ENCODE peak calls at places on chromosomes 3 and 15, in ten cellular contexts. Z is activated naive CD4-positive, alpha-beta T cell; U is NCI-H2171; D is Calu3; P is endodermal cell; C is AG09309; R is stimulated activated CD8-positive, alpha-beta memory T cell treated with anti-CD3 and anti-CD28 coated beads, Interleukin-4, amount 100 ng/mL, for 4 hours; V is fibroblast of the aortic adventitia; I is endothelial cell; L is NCI-H345. J is an unnamed sample.

GRCh38 chr3:193894121-193894863 is 241.7 kb upstream of the HES1 start:
- DNase-seq in V (no peak), L (no peak), P (no peak), I (no peak), Z (no peak), C (no peak), D (no peak), R (no peak), U (no peak), J (no peak)

GRCh38 chr3:38907426-38907825 is 91.4 kb upstream of the SCN10A start:
- DNase-seq in Z (no peak), I (no peak), P (no peak), U (no peak), R (no peak), L (no peak), V (peak; percentile 1), D (no peak), C (no peak), J (no peak)

GRCh38 chr15:43329222-43329959 is 982 bp downstream of the LCMT2 start:
- DNase-seq in R (no peak), Z (no peak), D (no peak), U (no peak), P (peak; percentile 70), L (peak; percentile 6), V (peak; percentile 42), I (no peak), C (peak; percentile 3), J (no peak)

GRCh38 chr3:101729586-101729985 is 5.2 kb downstream of the CEP97 start:
- DNase-seq in Z (no peak), D (no peak), L (no peak), R (no peak), V (no peak), U (no peak), C (no peak), P (no peak), I (no peak), J (no peak)

GRCh38 chr3:187208159-187208558 is 10.9 kb downstream of the RTP1 start:
- DNase-seq in Z (no peak), D (peak; percentile 64), I (no peak), P (no peak), U (no peak), V (peak; percentile 84), R (no peak), L (peak; percentile 32), C (no peak), J (no peak)

GRCh38 chr3:12433823-12434222 is 50.5 kb upstream of the TSEN2 start:
- DNase-seq in I (no peak), D (no peak), C (no peak), V (no peak), Z (no peak), U (no peak), P (no peak), L (no peak), R (no peak), J (no peak)

GRCh38 chr3:4994823-4995499 is 15.7 kb downstream of the BHLHE40 start:
- DNase-seq in L (no peak), U (no peak), V (peak; percentile 84), P (peak; percentile 72), D (peak; percentile 70), C (no peak), I (no peak), R (no peak), Z (no peak), J (no peak)

GRCh38 chr15:91075761-91076160 is 24.3 kb upstream of the SV2B start:
- DNase-seq in D (no peak), I (no peak), V (no peak), Z (no peak), P (no peak), L (no peak), C (no peak), U (peak; percentile 61), R (no peak), J (peak; percentile 69)

GRCh38 chr3:128131897-128132646 is 8.5 kb upstream of the RUVBL1 start:
- DNase-seq in I (no peak), L (no peak), R (no peak), U (no peak), V (no peak), Z (no peak), D (no peak), C (no peak), P (no peak), J (no peak)

GRCh38 chr3:168398371-168399030 is 302.8 kb upstream of the GOLIM4 start:
- DNase-seq in Z (no peak), V (peak; percentile 18), P (no peak), L (no peak), C (peak; percentile 1), I (no peak), R (no peak), U (no peak), D (no peak), J (no peak)

GRCh38 chr3:16069149-16069922 is 105.1 kb upstream of the GALNT15 start:
- DNase-seq in C (peak; percentile 67), I (no peak), D (peak; percentile 15), P (no peak), L (no peak), U (no peak), Z (no peak), R (no peak), V (peak; percentile 95), J (no peak)

GRCh38 chr15:43889072-43889471 is 62.3 kb downstream of the WDR76 start:
- DNase-seq in V (no peak), P (no peak), R (no peak), I (no peak), Z (no peak), U (no peak), D (no peak), C (no peak), L (no peak), J (no peak)

GRCh38 chr3:38590521-38590920 is 59.0 kb downstream of the SCN5A start:
- DNase-seq in L (no peak), D (no peak), P (peak; percentile 17), R (no peak), U (no peak), Z (no peak), V (no peak), I (no peak), C (no peak), J (no peak)

GRCh38 chr15:60004846-60005351 is 788 bp downstream of the FOXB1 start:
- DNase-seq in D (no peak), I (peak; percentile 53), V (peak; percentile 24), R (no peak), Z (no peak), C (no peak), L (peak; percentile 39), P (peak; percentile 86), U (no peak), J (no peak)

GRCh38 chr3:168141405-168141993 is 45.8 kb upstream of the GOLIM4 start:
- DNase-seq in U (no peak), C (no peak), I (no peak), V (no peak), R (no peak), Z (no peak), D (no peak), L (no peak), P (no peak), J (no peak)

GRCh38 chr15:38049876-38050275 is 115.4 kb downstream of the TMCO5A start:
- DNase-seq in I (no peak), U (no peak), R (no peak), P (no peak), C (no peak), Z (no peak), V (no peak), L (no peak), D (no peak), J (no peak)

GRCh38 chr3:115217678-115218451 is 70.8 kb upstream of the ZBTB20 start:
- DNase-seq in I (peak; percentile 64), V (peak; percentile 94), Z (no peak), D (peak; percentile 63), P (peak; percentile 63), L (peak; percentile 46), U (peak; percentile 64), R (no peak), C (peak; percentile 31), J (peak; percentile 47)

GRCh38 chr3:172816281-172816680 is 65.8 kb downstream of the ECT2 start:
- DNase-seq in V (no peak), C (no peak), D (no peak), Z (no peak), L (no peak), R (no peak), P (no peak), I (no peak), U (no peak), J (no peak)

GRCh38 chr3:160754371-160754854 is 1.6 kb upstream of the PPM1L start:
- DNase-seq in P (peak; percentile 83), I (peak; percentile 41), Z (peak; percentile 1), L (no peak), R (no peak), D (peak; percentile 48), V (peak; percentile 52), U (no peak), C (peak; percentile 14), J (no peak)

GRCh38 chr3:120198305-120198878 is 86.6 kb downstream of the GPR156 start:
- DNase-seq in P (no peak), R (no peak), U (no peak), V (peak; percentile 64), D (peak; percentile 28), Z (no peak), L (no peak), I (no peak), C (no peak), J (no peak)

GRCh38 chr3:51297333-51297732 is 87.8 kb upstream of the MANF start:
- DNase-seq in Z (no peak), C (no peak), L (no peak), D (no peak), U (no peak), R (no peak), V (no peak), I (no peak), P (no peak), J (no peak)

GRCh38 chr3:192901435-192901834 is 16.2 kb downstream of the MB21D2 start:
- DNase-seq in I (no peak), C (peak; percentile 91), L (no peak), R (no peak), Z (no peak), U (no peak), D (no peak), V (peak; percentile 94), P (no peak), J (no peak)

GRCh38 chr15:40928975-40929729 is at the start of gene DLL4:
- DNase-seq in L (peak; percentile 91), R (no peak), Z (no peak), V (no peak), U (peak; percentile 56), P (peak; percentile 92), C (no peak), D (peak; percentile 36), I (peak; percentile 97), J (no peak)

GRCh38 chr3:155843569-155843968 is 10.7 kb downstream of the SLC33A1 start:
- DNase-seq in D (no peak), L (no peak), P (no peak), C (no peak), I (no peak), R (no peak), Z (no peak), V (no peak), U (no peak), J (no peak)

GRCh38 chr3:116442331-116443021 is 2.8 kb downstream of the LSAMP start:
- DNase-seq in V (no peak), L (no peak), P (no peak), Z (no peak), I (no peak), D (no peak), R (no peak), U (no peak), C (no peak), J (no peak)

GRCh38 chr3:98002717-98003116 is 30.5 kb upstream of the RIOX2 start:
- DNase-seq in V (no peak), P (no peak), I (no peak), L (no peak), Z (no peak), C (no peak), D (no peak), U (no peak), R (no peak), J (no peak)

GRCh38 chr3:158368271-158368670 is 202.7 kb upstream of the MLF1 start:
- DNase-seq in P (no peak), R (no peak), I (no peak), D (no peak), L (no peak), Z (no peak), U (no peak), V (no peak), C (no peak), J (no peak)

GRCh38 chr15:101159096-101159935 is 92.5 kb downstream of the CHSY1 start:
- DNase-seq in P (no peak), R (no peak), C (no peak), I (no peak), U (no peak), Z (no peak), V (no peak), L (no peak), D (no peak), J (no peak)

J was measured in NCI-H1694.